ENCODE peak calls at places on chromosome X, in four cellular contexts. Z, L, O and J are unnamed samples.

GRCh38 chrX:122421434-122422121 is 762.5 kb upstream of the GRIA3 start:
- DNase-seq in L (no peak), O (no peak), Z (peak), J (no peak)

GRCh38 chrX:40095588-40096394 is 2.0 kb downstream of the BCOR start:
- DNase-seq in L (no peak), Z (peak), O (no peak), J (peak)

GRCh38 chrX:83819304-83819703 is 41.6 kb upstream of the CYLC1 start:
- DNase-seq in O (no peak), L (no peak), Z (no peak), J (no peak)

GRCh38 chrX:14032383-14032782 is 2.7 kb upstream of the GEMIN8 start:
- DNase-seq in Z (peak), L (peak), O (peak), J (peak)

GRCh38 chrX:123731987-123732678 is 719 bp downstream of the THOC2 start:
- DNase-seq in O (peak), L (peak), Z (no peak), J (no peak)

GRCh38 chrX:18895157-18895952 is 88.6 kb downstream of the PHKA2 start:
- DNase-seq in L (no peak), O (no peak), Z (peak), J (peak)

GRCh38 chrX:104136241-104137019 is 20.4 kb downstream of the SLC25A53 start:
- DNase-seq in L (peak), O (peak), Z (peak), J (peak)

GRCh38 chrX:100864967-100865366 is 9.2 kb downstream of the NOX1 start:
- DNase-seq in L (no peak), Z (no peak), O (no peak), J (no peak)

GRCh38 chrX:117972681-117973080 is 143.9 kb downstream of the KLHL13 start:
- DNase-seq in O (no peak), L (no peak), Z (peak), J (no peak)

GRCh38 chrX:143466130-143466529 is 51.1 kb downstream of the SPANXN3 start:
- DNase-seq in O (no peak), L (no peak), Z (no peak), J (no peak)

GRCh38 chrX:114451397-114451796 is 132.5 kb upstream of the HTR2C start:
- DNase-seq in L (no peak), O (no peak), Z (no peak), J (no peak)

GRCh38 chrX:22395372-22395771 is 122.7 kb downstream of the CBLL2 start:
- DNase-seq in L (no peak), O (no peak), Z (no peak), J (no peak)

GRCh38 chrX:54430519-54430918 is 9.7 kb upstream of the TSR2 start:
- DNase-seq in O (no peak), L (no peak), Z (no peak), J (no peak)

GRCh38 chrX:72025236-72025770 is 106.4 kb downstream of the RTL5 start:
- DNase-seq in O (no peak), Z (no peak), L (no peak), J (no peak)

GRCh38 chrX:35380808-35381700 is 417.1 kb upstream of the MAGEB16 start:
- DNase-seq in O (peak), L (no peak), Z (no peak), J (no peak)

GRCh38 chrX:1435241-1435900 is 17.3 kb downstream of the ASMTL start:
- DNase-seq in Z (no peak), L (no peak), O (no peak), J (no peak)

GRCh38 chrX:102863735-102864134 is 73.3 kb upstream of the RAB40AL start:
- DNase-seq in L (peak), O (peak), Z (peak), J (peak)

GRCh38 chrX:1392376-1393130 is 640 bp upstream of the SLC25A6 start:
- DNase-seq in L (peak), O (peak), Z (peak), J (peak)

GRCh38 chrX:117957128-117957527 is 159.5 kb downstream of the KLHL13 start:
- DNase-seq in O (no peak), L (no peak), Z (no peak), J (no peak)

GRCh38 chrX:152640039-152640818 is 2.5 kb downstream of the GABRQ start:
- DNase-seq in O (peak), Z (no peak), L (no peak), J (no peak)

GRCh38 chrX:38087594-38087993 is 81.2 kb downstream of the SYTL5 start:
- DNase-seq in L (no peak), O (no peak), Z (no peak), J (peak)

GRCh38 chrX:17247144-17247543 is 127.9 kb upstream of the NHS start:
- DNase-seq in O (no peak), L (no peak), Z (no peak), J (no peak)

GRCh38 chrX:105314468-105314867 is 94.0 kb upstream of the TEX13A start:
- DNase-seq in O (no peak), Z (no peak), L (no peak), J (no peak)

GRCh38 chrX:41922125-41922521 is 1.2 kb downstream of the CASK start:
- DNase-seq in L (no peak), Z (peak), O (no peak), J (peak)

GRCh38 chrX:105701310-105702052 is 120.9 kb upstream of the NRK start:
- DNase-seq in Z (no peak), O (no peak), L (no peak), J (no peak)

GRCh38 chrX:11499076-11500044 is 166.4 kb downstream of the ARHGAP6 start:
- DNase-seq in O (no peak), Z (no peak), L (no peak), J (no peak)

GRCh38 chrX:40155617-40156471 is 58.1 kb upstream of the BCOR start:
- DNase-seq in L (no peak), Z (no peak), O (peak), J (no peak)

GRCh38 chrX:41192880-41193279 is 107.6 kb downstream of the USP9X start:
- DNase-seq in O (no peak), Z (no peak), L (no peak), J (no peak)

GRCh38 chrX:107674480-107675364 is 46.4 kb downstream of the PRPS1 start:
- DNase-seq in O (no peak), Z (peak), L (peak), J (peak)

GRCh38 chrX:112734250-112734649 is 54.5 kb upstream of the LHFPL1 start:
- DNase-seq in O (no peak), Z (peak), L (no peak), J (no peak)

GRCh38 chrX:66553973-66554372 is 84.9 kb downstream of the EDA2R start:
- DNase-seq in L (no peak), Z (no peak), O (no peak), J (no peak)

GRCh38 chrX:44935640-44936039 is 62.7 kb downstream of the KDM6A start:
- DNase-seq in O (no peak), Z (no peak), L (no peak), J (no peak)
- TF ChIP-seq CTCF in O (no peak), Z (no peak), L (no peak), J (no peak)

GRCh38 chrX:70289793-70290770 is at the start of the genes KIF4A and PDZD11:
- DNase-seq in Z (peak), L (peak), O (peak), J (peak)
- TF ChIP-seq POLR2A in Z (no peak), L (peak), O (peak), J (no peak)

DNA sequence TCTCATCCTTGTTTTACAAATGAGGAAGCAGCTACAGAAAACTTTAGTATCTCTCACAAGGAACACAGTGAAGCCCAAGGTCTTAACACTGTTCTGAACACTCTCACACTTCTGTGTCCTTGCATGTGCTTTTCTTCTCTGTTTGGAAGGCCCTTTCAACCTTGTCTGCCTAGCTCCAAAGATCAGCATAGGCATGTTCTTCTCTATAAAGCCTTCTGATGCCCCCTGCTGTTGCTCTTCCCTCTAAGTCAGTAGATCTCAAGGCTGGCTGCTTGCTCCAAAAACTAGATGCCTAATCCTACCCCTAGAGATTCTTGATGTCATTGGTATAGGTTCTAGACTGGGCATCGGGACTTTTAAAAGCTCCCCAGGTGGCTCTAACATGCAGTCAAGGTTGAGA is 5.9 kb downstream of the APOO start:
- DNase-seq in Z (peak), L (peak), O (peak), J (peak)
- TF ChIP-seq CTCF in Z (peak), L (peak), O (peak), J (peak)

GRCh38 chrX:138150709-138151108 is 560.8 kb downstream of the FGF13 start:
- DNase-seq in O (no peak), Z (no peak), L (no peak), J (no peak)
- TF ChIP-seq POLR2A in O (no peak), Z (no peak), L (no peak), J (no peak)

GRCh38 chrX:130144509-130144908 is 21.1 kb downstream of the AIFM1 start:
- DNase-seq in O (no peak), Z (no peak), L (no peak), J (no peak)
- TF ChIP-seq CTCF in O (no peak), Z (no peak), L (no peak), J (no peak)

DNA sequence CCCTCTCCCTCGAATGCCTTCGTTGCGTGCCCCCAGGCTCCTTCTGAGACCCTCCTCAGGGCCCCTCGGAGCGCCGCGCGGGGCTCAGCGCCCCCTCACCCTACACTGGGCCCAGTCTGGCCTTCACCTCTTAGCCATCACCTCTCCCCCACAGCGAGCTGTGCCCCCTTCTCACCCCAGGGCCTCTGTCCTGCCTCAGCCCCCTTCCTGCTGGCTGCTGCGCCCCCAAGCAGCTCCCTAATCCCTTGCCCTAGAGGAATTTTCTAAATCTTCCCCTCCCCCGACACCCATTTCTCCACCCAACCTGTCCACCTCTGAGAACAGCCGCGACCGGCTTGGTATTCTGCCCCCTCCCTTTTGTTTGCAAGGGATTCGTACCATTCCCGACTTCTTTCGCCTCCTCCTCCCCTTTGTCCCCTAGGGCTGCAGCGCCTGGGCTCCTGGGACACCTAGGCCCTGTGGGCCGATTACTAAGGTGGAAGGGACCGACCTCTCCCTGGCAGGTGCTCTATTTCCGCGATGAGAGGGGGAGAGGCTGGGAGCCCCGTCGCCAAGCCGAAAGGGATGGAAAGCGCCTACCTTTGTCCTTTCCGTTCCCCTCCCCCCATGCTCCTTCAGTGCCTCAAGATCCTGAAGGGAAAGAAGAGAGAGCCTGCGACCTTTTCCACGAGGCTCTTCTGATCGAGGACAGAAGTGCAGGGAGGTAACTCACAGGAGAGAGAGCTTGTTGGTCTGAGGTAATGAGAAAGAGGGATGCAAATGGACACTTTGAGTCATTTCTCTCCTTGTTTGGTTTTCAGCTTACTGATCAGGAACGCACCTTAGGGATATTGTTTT is 10.9 kb downstream of the DLG3 start:
- DNase-seq in O (no peak), L (peak), Z (no peak), J (peak)
- TF ChIP-seq POLR2A in O (no peak), L (no peak), Z (no peak), J (no peak)

GRCh38 chrX:9644335-9644734 is 121.3 kb downstream of the GPR143 start:
- DNase-seq in L (no peak), Z (no peak), O (no peak), J (no peak)
- TF ChIP-seq CTCF in L (no peak), Z (no peak), O (no peak), J (no peak)

DNA sequence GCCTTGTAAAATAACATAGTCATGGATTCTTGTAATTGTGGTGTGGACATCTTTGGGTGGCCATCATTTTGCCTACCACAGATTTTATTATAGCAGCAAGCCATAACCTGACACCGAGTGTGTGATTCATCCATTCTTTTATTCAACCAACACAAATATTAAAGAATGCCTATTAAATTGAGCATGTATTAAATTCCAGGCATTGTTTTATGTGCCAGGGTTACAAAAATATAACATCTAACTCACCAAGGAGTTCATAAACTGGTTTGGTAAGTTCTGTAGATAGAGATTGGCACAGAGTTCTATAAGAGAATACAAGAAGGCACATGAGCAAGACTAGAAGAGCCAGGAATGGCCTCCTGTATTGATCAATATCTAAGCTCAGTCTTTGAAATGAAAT is 18.0 kb downstream of the NBDY start:
- DNase-seq in L (no peak), Z (no peak), O (no peak), J (no peak)
- TF ChIP-seq POLR2A in L (no peak), Z (no peak), O (no peak), J (no peak)

DNA sequence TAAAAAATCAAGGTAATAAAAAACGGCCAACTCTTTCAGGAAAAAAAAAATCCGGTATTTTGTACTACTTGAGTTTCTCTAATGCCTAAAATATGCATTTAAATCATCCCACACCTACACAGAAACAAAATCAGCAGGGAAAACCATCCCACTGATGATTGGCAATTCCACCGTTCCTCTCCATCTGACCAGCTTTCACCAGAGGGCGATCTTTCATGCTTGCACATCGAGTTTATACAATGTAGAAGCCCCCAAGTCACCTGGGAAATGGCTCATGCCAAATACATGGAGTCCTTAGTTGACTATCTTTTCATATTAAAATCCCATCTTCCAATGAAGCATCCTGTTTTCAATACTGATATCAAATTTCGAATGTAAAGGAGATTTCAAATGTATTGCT is 69.2 kb downstream of the PTCHD1 start:
- DNase-seq in Z (no peak), L (no peak), O (no peak), J (no peak)
- TF ChIP-seq CTCF in Z (no peak), L (no peak), O (no peak), J (no peak)

GRCh38 chrX:154775611-154776349 is 13.1 kb downstream of the DKC1 start:
- DNase-seq in L (no peak), Z (peak), O (no peak), J (no peak)
- TF ChIP-seq POLR2A in L (no peak), Z (no peak), O (no peak), J (no peak)